ENCODE peak calls at places on chromosomes 2 and 18, in five cellular contexts. U is K562, G is choroid plexus epithelial cell, X is EL, Z is fibroblast of lung. P is an unnamed sample.

GRCh38 chr2:219551412-219551811 is 7.6 kb downstream of the TMEM198 start:
- DNase-seq in U (peak; percentile 60), G (peak; percentile 20), X (peak; percentile 63), Z (peak; percentile 58), P (no peak)

GRCh38 chr2:102238039-102238756 is 51.4 kb downstream of the IL1RL2 start:
- DNase-seq in U (no peak), G (peak; percentile 83), X (peak; percentile 72), Z (peak; percentile 23), P (peak; percentile 25)

GRCh38 chr2:226906439-226906796 is 70.6 kb downstream of the RHBDD1 start:
- DNase-seq in U (no peak), G (no peak), X (no peak), Z (no peak), P (no peak)

GRCh38 chr2:205682239-205683021 is at the start of gene NRP2:
- DNase-seq in U (peak; percentile 15), G (peak; percentile 91), X (peak; percentile 87), Z (peak; percentile 91), P (peak; percentile 45)

GRCh38 chr2:7034313-7034712 is 117.1 kb downstream of the RNF144A start:
- DNase-seq in U (no peak), G (peak; percentile 43), X (no peak), Z (peak; percentile 20), P (no peak)

GRCh38 chr2:9644603-9645002 is 13.8 kb upstream of the YWHAQ start:
- DNase-seq in U (no peak), G (no peak), X (no peak), Z (peak; percentile 71), P (no peak)

GRCh38 chr2:190887089-190887488 is 6.5 kb downstream of the GLS start:
- DNase-seq in U (no peak), G (peak; percentile 52), X (peak; percentile 42), Z (peak; percentile 64), P (no peak)

GRCh38 chr2:216519154-216519762 is 20.6 kb downstream of the RPL37A start:
- DNase-seq in U (peak; percentile 41), G (peak; percentile 95), X (peak; percentile 78), Z (peak; percentile 75), P (no peak)

GRCh38 chr2:33372940-33373553 is 103.4 kb upstream of the RASGRP3 start:
- DNase-seq in U (peak; percentile 43), G (peak; percentile 72), X (peak; percentile 31), Z (peak; percentile 32), P (no peak)

GRCh38 chr18:32427084-32427933 is 43.4 kb downstream of the GAREM1 start:
- DNase-seq in U (no peak), G (peak; percentile 53), X (no peak), Z (peak; percentile 53), P (no peak)

GRCh38 chr2:241812730-241813079 is 3.7 kb downstream of the NEU4 start:
- DNase-seq in U (no peak), G (no peak), X (no peak), Z (no peak), P (no peak)

P was measured in stimulated activated CD4-positive, alpha-beta T cell treated with anti-CD3 and anti-CD28 coated beads, Interleukin-4, amount 100 ng/mL, for 4 hours.